ENCODE peak calls at places on chromosomes 7 and 10, in nine cellular contexts. V is AG04450, G is DMS79 treated with DMSO at 0.1 percent for 48 hours, K is GM12865, A is NCI-H2081, F is fibroblast of the aortic adventitia, R is adipocyte, I is omental fat pad, Y is DMS153. P is an unnamed sample.

GRCh38 chr7:93817004-93817403 is 73.5 kb downstream of the TFPI2 start:
- DNase-seq in K (no peak), R (no peak), I (no peak), Y (no peak), V (no peak), G (no peak), A (peak), F (no peak), P (no peak)

GRCh38 chr10:100814751-100815474 is 69.5 kb downstream of the PAX2 start:
- DNase-seq in A (no peak), V (no peak), F (no peak), K (no peak), I (no peak), R (no peak), Y (no peak), G (no peak), P (no peak)

GRCh38 chr10:11867497-11867896 is 44.3 kb downstream of the PROSER2 start:
- DNase-seq in G (no peak), K (no peak), Y (no peak), V (no peak), I (no peak), R (no peak), F (no peak), A (no peak), P (no peak)

GRCh38 chr10:125284875-125285597 is 124.7 kb upstream of the CTBP2 start:
- DNase-seq in Y (no peak), K (no peak), I (no peak), F (no peak), G (no peak), A (no peak), R (no peak), V (no peak), P (no peak)

GRCh38 chr7:43085992-43086391 is 26.5 kb upstream of the HECW1 start:
- DNase-seq in F (no peak), G (no peak), Y (no peak), K (peak), V (no peak), A (no peak), I (no peak), R (no peak), P (no peak)

GRCh38 chr7:28718042-28718452 is 240.1 kb downstream of the TRIL start:
- DNase-seq in V (no peak), K (no peak), R (no peak), I (no peak), A (no peak), G (no peak), Y (no peak), F (no peak), P (peak)

GRCh38 chr7:154783281-154783909 is 219.5 kb downstream of the PAXIP1 start:
- DNase-seq in Y (no peak), G (no peak), K (no peak), F (no peak), A (no peak), I (no peak), V (no peak), R (no peak), P (no peak)

GRCh38 chr10:25026463-25026862 is 10.1 kb downstream of the THNSL1 start:
- DNase-seq in R (peak), I (no peak), A (no peak), F (peak), K (no peak), G (peak), Y (no peak), V (no peak), P (peak)

GRCh38 chr7:20417260-20417659 is 86.6 kb downstream of the ITGB8 start:
- DNase-seq in A (no peak), G (no peak), K (no peak), F (no peak), Y (no peak), I (no peak), R (no peak), V (no peak), P (no peak)

GRCh38 chr7:157609932-157610640 is 273.3 kb downstream of the DNAJB6 start:
- DNase-seq in I (no peak), K (no peak), V (no peak), G (no peak), R (no peak), F (no peak), A (no peak), Y (no peak), P (no peak)

GRCh38 chr10:50382576-50383023 is 131.3 kb upstream of the ASAH2 start:
- DNase-seq in Y (no peak), K (no peak), F (no peak), G (no peak), A (no peak), R (no peak), I (no peak), V (no peak), P (no peak)

GRCh38 chr10:93437946-93438795 is 44.0 kb downstream of the MYOF start:
- DNase-seq in Y (peak), I (peak), F (peak), G (no peak), V (no peak), A (no peak), R (peak), K (no peak), P (peak)

GRCh38 chr10:75959209-75959608 is 527.8 kb downstream of the LRMDA start:
- DNase-seq in G (no peak), Y (no peak), F (peak), V (peak), I (no peak), K (no peak), R (peak), A (no peak), P (peak)

P was measured in fibroblast of lung.